ENCODE peak calls at places on chromosomes 16 and 17, in ten cellular contexts. K, C, O, I, G, P, W, X, R and M are unnamed samples.

GRCh38 chr17:80652751-80653330 is 108.2 kb downstream of the RPTOR start:
- DNase-seq in K (no peak), C (no peak), O (peak; percentile 15), I (no peak), G (no peak), P (no peak), W (no peak), X (peak; percentile 48), R (no peak), M (no peak)

GRCh38 chr16:69321080-69321479 is 9.3 kb downstream of the PDF start:
- DNase-seq in K (no peak), C (no peak), O (no peak), I (no peak), G (no peak), P (no peak), W (no peak), X (no peak), R (no peak), M (no peak)

GRCh38 chr17:81049372-81049911 is 14.5 kb downstream of the BAIAP2 start:
- DNase-seq in K (no peak), C (no peak), O (no peak), I (no peak), G (no peak), P (no peak), W (no peak), X (no peak), R (no peak), M (peak; percentile 21)

GRCh38 chr17:28406478-28406824 is 439 bp upstream of the SLC46A1 start:
- DNase-seq in K (no peak), C (no peak), O (peak; percentile 15), I (peak; percentile 70), G (no peak), P (no peak), W (no peak), X (peak; percentile 21), R (no peak), M (peak; percentile 16)

GRCh38 chr17:46061435-46061834 is 62.4 kb downstream of the STH start:
- DNase-seq in K (no peak), C (no peak), O (peak; percentile 28), I (no peak), G (no peak), P (no peak), W (peak; percentile 48), X (peak; percentile 68), R (no peak), M (peak; percentile 33)

GRCh38 chr17:81599719-81600486 is 37.0 kb downstream of the NPLOC4 start:
- DNase-seq in K (no peak), C (no peak), O (peak; percentile 83), I (no peak), G (no peak), P (no peak), W (peak; percentile 42), X (peak; percentile 92), R (peak; percentile 77), M (peak; percentile 84)

GRCh38 chr17:77728022-77728671 is 230.4 kb upstream of the TNRC6C start:
- DNase-seq in K (no peak), C (no peak), O (peak; percentile 7), I (peak; percentile 50), G (no peak), P (no peak), W (no peak), X (peak; percentile 6), R (no peak), M (no peak)

GRCh38 chr17:78458091-78458490 is 79.6 kb downstream of the PGS1 start:
- DNase-seq in K (no peak), C (no peak), O (no peak), I (no peak), G (no peak), P (no peak), W (no peak), X (no peak), R (no peak), M (no peak)

GRCh38 chr17:38619937-38620550 is 14.3 kb upstream of the SRCIN1 start:
- DNase-seq in K (no peak), C (no peak), O (no peak), I (peak; percentile 59), G (no peak), P (no peak), W (no peak), X (no peak), R (no peak), M (no peak)

GRCh38 chr17:17236295-17237025 is 508 bp downstream of the FLCN start:
- DNase-seq in K (no peak), C (peak; percentile 25), O (peak; percentile 28), I (no peak), G (no peak), P (peak; percentile 4), W (peak; percentile 26), X (peak; percentile 67), R (no peak), M (peak; percentile 62)

GRCh38 chr16:13335894-13336293 is 434.5 kb downstream of the SHISA9 start:
- DNase-seq in K (no peak), C (no peak), O (no peak), I (no peak), G (no peak), P (no peak), W (no peak), X (no peak), R (no peak), M (no peak)

GRCh38 chr17:49361129-49361901 is 735 bp downstream of the ZNF652 start:
- DNase-seq in K (no peak), C (peak; percentile 40), O (peak; percentile 40), I (peak; percentile 53), G (peak; percentile 56), P (peak; percentile 82), W (peak; percentile 25), X (peak; percentile 74), R (peak; percentile 86), M (peak; percentile 61)

GRCh38 chr17:20154601-20155000 is 145.4 kb downstream of the SPECC1 start:
- DNase-seq in K (no peak), C (no peak), O (no peak), I (no peak), G (no peak), P (no peak), W (no peak), X (no peak), R (no peak), M (no peak)

GRCh38 chr16:53962041-53962440 is 258.1 kb downstream of the FTO start:
- DNase-seq in K (no peak), C (no peak), O (no peak), I (no peak), G (no peak), P (no peak), W (no peak), X (no peak), R (no peak), M (no peak)

GRCh38 chr17:78947235-78948153 is 22.3 kb upstream of the TIMP2 start:
- DNase-seq in K (no peak), C (no peak), O (no peak), I (no peak), G (no peak), P (no peak), W (no peak), X (no peak), R (no peak), M (no peak)

GRCh38 chr17:73697872-73698271 is 53.6 kb upstream of the SDK2 start:
- DNase-seq in K (no peak), C (no peak), O (no peak), I (peak; percentile 78), G (no peak), P (no peak), W (no peak), X (no peak), R (no peak), M (no peak)

GRCh38 chr17:47287068-47287467 is 33.4 kb downstream of the ITGB3 start:
- DNase-seq in K (no peak), C (no peak), O (no peak), I (no peak), G (no peak), P (no peak), W (no peak), X (no peak), R (no peak), M (no peak)

GRCh38 chr16:49858200-49859129 is 2.6 kb upstream of the ZNF423 start:
- DNase-seq in K (peak; percentile 71), C (no peak), O (peak; percentile 43), I (peak; percentile 67), G (no peak), P (no peak), W (peak; percentile 47), X (no peak), R (peak; percentile 82), M (peak; percentile 35)

GRCh38 chr16:49700222-49700927 is 155.5 kb downstream of the ZNF423 start:
- DNase-seq in K (no peak), C (no peak), O (no peak), I (peak; percentile 54), G (no peak), P (no peak), W (no peak), X (no peak), R (no peak), M (no peak)

GRCh38 chr16:89924298-89924924 is 1.3 kb downstream of the TUBB3 start:
- DNase-seq in K (peak; percentile 80), C (no peak), O (peak; percentile 44), I (peak; percentile 85), G (no peak), P (no peak), W (peak; percentile 54), X (peak; percentile 63), R (peak; percentile 58), M (peak; percentile 75)